ENCODE peak calls at places on chromosomes 7 and 10, in five cellular contexts. One of them, this sample, is unnamed.

GRCh38 chr7:46848944-46849343 is 733.0 kb downstream of the TNS3 start:
- DNase-seq in CD8-positive, alpha-beta T cell: no peak
- DNase-seq in uterus: no peak
- DNase-seq in H1: no peak
- DNase-seq in heart left ventricle: no peak
- DNase-seq in this sample: no peak

GRCh38 chr7:143960813-143961610 is 6.4 kb downstream of the OR2F1 start:
- DNase-seq in CD8-positive, alpha-beta T cell: no peak
- DNase-seq in uterus: no peak
- DNase-seq in H1: no peak
- DNase-seq in heart left ventricle: no peak
- DNase-seq in this sample: no peak

GRCh38 chr7:25929448-25929847 is 222.6 kb upstream of the NFE2L3 start:
- DNase-seq in CD8-positive, alpha-beta T cell: no peak
- DNase-seq in uterus: no peak
- DNase-seq in H1: no peak
- DNase-seq in heart left ventricle: no peak
- DNase-seq in this sample: no peak

GRCh38 chr10:69641261-69641980 is 11.4 kb downstream of the FAM241B start:
- DNase-seq in CD8-positive, alpha-beta T cell: no peak
- DNase-seq in uterus: no peak
- DNase-seq in H1: no peak
- DNase-seq in heart left ventricle: no peak
- DNase-seq in this sample: no peak

GRCh38 chr7:128309124-128309523 is 34.6 kb downstream of the RBM28 start:
- DNase-seq in CD8-positive, alpha-beta T cell: no peak
- DNase-seq in uterus: no peak
- DNase-seq in H1: no peak
- DNase-seq in heart left ventricle: no peak
- DNase-seq in this sample: no peak

GRCh38 chr10:73262105-73262730 is 9.8 kb upstream of the MRPS16 start:
- DNase-seq in CD8-positive, alpha-beta T cell: no peak
- DNase-seq in uterus: no peak
- DNase-seq in H1: no peak
- DNase-seq in heart left ventricle: no peak
- DNase-seq in this sample: no peak

GRCh38 chr10:99235872-99236626 is 397 bp upstream of the HPSE2 start:
- DNase-seq in CD8-positive, alpha-beta T cell: no peak
- DNase-seq in uterus: no peak
- DNase-seq in H1: no peak
- DNase-seq in heart left ventricle: no peak
- DNase-seq in this sample: no peak

GRCh38 chr10:103197177-103197576 is 4.1 kb upstream of the NT5C2 start:
- DNase-seq in CD8-positive, alpha-beta T cell: no peak
- DNase-seq in uterus: peak
- DNase-seq in H1: no peak
- DNase-seq in heart left ventricle: peak
- DNase-seq in this sample: no peak

GRCh38 chr7:65477326-65477725 is 103.7 kb downstream of the ZNF92 start:
- DNase-seq in CD8-positive, alpha-beta T cell: no peak
- DNase-seq in uterus: no peak
- DNase-seq in H1: peak
- DNase-seq in heart left ventricle: no peak
- DNase-seq in this sample: peak

GRCh38 chr7:51141451-51141971 is 175.1 kb downstream of the COBL start:
- DNase-seq in CD8-positive, alpha-beta T cell: no peak
- DNase-seq in uterus: no peak
- DNase-seq in H1: no peak
- DNase-seq in heart left ventricle: no peak
- DNase-seq in this sample: no peak

GRCh38 chr10:6995846-6996245 is 415.0 kb downstream of the SFMBT2 start:
- DNase-seq in CD8-positive, alpha-beta T cell: no peak
- DNase-seq in uterus: no peak
- DNase-seq in H1: no peak
- DNase-seq in heart left ventricle: no peak
- DNase-seq in this sample: no peak

GRCh38 chr10:8331896-8332729 is 277.6 kb downstream of the GATA3 start:
- DNase-seq in CD8-positive, alpha-beta T cell: peak
- DNase-seq in uterus: peak
- DNase-seq in H1: peak
- DNase-seq in heart left ventricle: peak
- DNase-seq in this sample: peak

DNA sequence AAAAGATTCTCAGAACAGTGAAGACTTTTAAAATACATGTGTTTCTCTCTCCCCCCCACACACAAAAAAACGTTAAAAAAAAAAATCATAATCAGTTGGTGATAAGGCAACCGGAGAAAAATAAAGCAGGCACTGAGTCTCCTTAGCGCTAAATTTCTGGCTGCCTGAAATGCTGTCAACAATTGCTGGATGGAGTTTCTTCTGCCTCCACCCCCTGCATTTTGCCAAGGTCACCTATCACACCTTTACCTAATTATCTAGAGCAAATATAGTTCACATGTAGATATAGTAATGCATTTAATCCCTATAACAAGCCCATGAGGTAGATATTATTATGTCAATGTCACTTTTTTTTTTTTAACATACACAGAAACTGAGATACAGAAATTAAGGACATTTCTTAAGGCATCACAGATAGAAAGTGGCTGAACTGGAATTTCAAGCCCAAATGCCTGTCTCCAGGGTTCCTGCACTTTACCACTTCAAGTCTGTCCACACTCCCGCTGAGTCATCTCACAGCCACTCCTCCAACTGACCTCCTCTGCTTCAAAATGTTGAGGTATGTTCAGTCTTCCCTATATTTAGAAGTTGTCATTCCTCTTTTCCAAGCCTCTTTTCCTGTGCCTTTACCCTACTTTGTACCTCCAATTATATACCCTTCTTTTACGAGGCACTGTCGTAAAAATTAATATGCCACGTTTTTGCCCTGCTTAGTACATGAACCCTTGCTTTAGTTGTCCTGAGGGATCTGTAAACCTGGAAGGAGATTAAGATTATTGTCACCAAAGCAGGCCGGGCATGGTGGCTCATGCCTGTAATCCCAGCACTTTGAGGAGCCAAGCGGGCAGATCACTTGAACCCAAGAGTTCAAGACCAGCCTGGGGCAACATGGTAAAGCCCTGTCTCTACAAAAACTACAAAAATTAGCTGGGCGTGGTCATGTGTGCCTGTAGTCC is 72.8 kb upstream of the MPP7 start:
- DNase-seq in CD8-positive, alpha-beta T cell: no peak
- DNase-seq in uterus: no peak
- DNase-seq in H1: no peak
- DNase-seq in heart left ventricle: no peak
- DNase-seq in this sample: no peak
- H3K27ac ChIP-seq in CD8-positive, alpha-beta T cell: no peak
- H3K27ac ChIP-seq in uterus: no peak
- H3K27ac ChIP-seq in H1: no peak
- H3K27ac ChIP-seq in heart left ventricle: no peak
- H3K27ac ChIP-seq in this sample: no peak

GRCh38 chr7:155356323-155357105 is 58.8 kb downstream of the INSIG1 start:
- DNase-seq in CD8-positive, alpha-beta T cell: no peak
- DNase-seq in uterus: no peak
- DNase-seq in H1: no peak
- DNase-seq in heart left ventricle: no peak
- DNase-seq in this sample: no peak
- H3K27ac ChIP-seq in CD8-positive, alpha-beta T cell: no peak
- H3K27ac ChIP-seq in uterus: no peak
- H3K27ac ChIP-seq in H1: no peak
- H3K27ac ChIP-seq in heart left ventricle: no peak
- H3K27ac ChIP-seq in this sample: no peak

DNA sequence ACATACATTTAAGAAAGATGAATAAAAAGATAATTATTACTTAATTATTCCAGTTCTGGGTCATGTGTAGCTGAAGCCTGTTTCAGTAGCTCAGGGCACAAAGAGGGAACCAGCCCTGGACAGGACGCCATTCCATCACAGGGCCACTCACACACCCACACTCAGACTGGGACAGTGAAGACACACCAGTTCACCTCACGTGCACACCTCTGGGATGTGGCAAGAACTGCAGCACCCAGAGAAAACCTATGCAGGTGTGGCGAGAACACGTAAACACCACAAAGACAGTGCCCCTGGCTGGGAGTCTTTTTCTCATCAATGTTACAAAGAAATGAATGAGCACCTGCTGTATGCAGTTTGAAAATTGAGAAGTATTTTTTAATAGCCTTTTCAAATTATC is 1.6 kb upstream of the IDI1 start:
- DNase-seq in CD8-positive, alpha-beta T cell: no peak
- DNase-seq in uterus: no peak
- DNase-seq in H1: no peak
- DNase-seq in heart left ventricle: no peak
- DNase-seq in this sample: no peak
- H3K27ac ChIP-seq in CD8-positive, alpha-beta T cell: peak
- H3K27ac ChIP-seq in uterus: no peak
- H3K27ac ChIP-seq in H1: no peak
- H3K27ac ChIP-seq in heart left ventricle: no peak
- H3K27ac ChIP-seq in this sample: no peak

DNA sequence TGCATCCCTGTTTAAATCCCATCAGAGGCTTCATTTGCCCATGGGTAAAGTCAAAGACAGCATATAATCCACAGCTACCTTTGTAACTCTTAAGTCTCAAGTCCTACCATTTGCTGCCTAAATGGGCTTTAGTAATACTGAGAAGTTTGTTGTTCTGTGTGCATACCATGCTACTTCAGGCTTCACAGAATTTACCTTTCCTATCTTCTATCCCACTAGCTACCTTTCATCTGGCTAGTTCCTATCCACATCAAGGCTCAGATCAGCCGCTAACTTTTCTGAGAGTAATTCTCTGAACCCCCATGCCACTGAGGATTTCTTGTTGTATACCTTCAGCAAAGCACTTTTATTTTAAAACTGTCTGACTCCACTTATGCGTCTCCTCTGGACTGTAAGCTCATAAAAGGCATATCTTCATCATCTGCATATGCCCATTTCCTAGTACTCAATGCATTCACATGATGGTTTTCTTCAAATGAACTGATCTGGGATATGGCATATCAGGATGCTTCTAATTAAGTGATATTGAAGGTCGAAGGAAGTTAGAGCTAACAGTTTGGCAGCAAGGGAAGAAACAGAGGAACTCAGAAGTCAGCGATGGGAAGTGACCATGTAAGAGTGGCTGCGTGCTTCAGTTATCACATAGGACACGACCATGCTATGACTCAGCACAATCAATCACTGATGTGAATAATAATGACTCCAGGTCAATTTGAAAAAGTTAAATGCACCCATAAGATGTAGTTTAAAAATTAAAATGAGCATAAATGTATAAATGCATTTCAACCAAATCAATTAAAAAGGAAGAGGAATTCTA is 283.8 kb upstream of the DKK1 start:
- DNase-seq in CD8-positive, alpha-beta T cell: no peak
- DNase-seq in uterus: no peak
- DNase-seq in H1: no peak
- DNase-seq in heart left ventricle: no peak
- DNase-seq in this sample: no peak
- H3K27ac ChIP-seq in CD8-positive, alpha-beta T cell: no peak
- H3K27ac ChIP-seq in uterus: no peak
- H3K27ac ChIP-seq in H1: no peak
- H3K27ac ChIP-seq in heart left ventricle: no peak
- H3K27ac ChIP-seq in this sample: no peak